ENCODE peak calls at places on chromosomes 7 and 10, in five cellular contexts. O is lower leg skin, C is right lobe of liver, M is heart left ventricle, X is M059J. I is an unnamed sample.

GRCh38 chr7:41297167-41297566 is 405.7 kb downstream of the INHBA start:
- DNase-seq in O (no peak), C (no peak), M (no peak), X (no peak), I (no peak)

GRCh38 chr7:1022801-1023465 is 21.4 kb upstream of the GPR146 start:
- DNase-seq in O (no peak), C (no peak), M (no peak), X (no peak), I (no peak)

GRCh38 chr7:139735466-139735865 is 42.3 kb downstream of the HIPK2 start:
- DNase-seq in O (no peak), C (no peak), M (no peak), X (no peak), I (no peak)

GRCh38 chr7:44847509-44847919 is 373 bp downstream of the H2AZ2 start:
- DNase-seq in O (peak; percentile 85), C (peak; percentile 90), M (peak; percentile 89), X (peak; percentile 86), I (peak; percentile 89)

GRCh38 chr7:18458830-18459229 is 36.7 kb upstream of the HDAC9 start:
- DNase-seq in O (no peak), C (no peak), M (no peak), X (peak; percentile 97), I (no peak)

GRCh38 chr7:156722427-156722826 is 81.9 kb downstream of the RNF32 start:
- DNase-seq in O (no peak), C (no peak), M (no peak), X (no peak), I (peak; percentile 81)

GRCh38 chr7:134420509-134421125 is 38.3 kb downstream of the AKR1B1 start:
- DNase-seq in O (no peak), C (peak; percentile 62), M (no peak), X (peak; percentile 73), I (peak; percentile 28)

GRCh38 chr7:105224884-105225651 is 163.7 kb downstream of the SRPK2 start:
- DNase-seq in O (no peak), C (no peak), M (peak; percentile 43), X (peak; percentile 95), I (no peak)

GRCh38 chr10:68553138-68553537 is 7.0 kb upstream of the TET1 start:
- DNase-seq in O (no peak), C (no peak), M (no peak), X (no peak), I (no peak)

GRCh38 chr7:57403601-57404342 is 46.2 kb upstream of the ZNF716 start:
- DNase-seq in O (no peak), C (peak; percentile 88), M (peak; percentile 90), X (no peak), I (peak; percentile 32)

GRCh38 chr7:100686201-100686821 is 7.7 kb downstream of the GIGYF1 start:
- DNase-seq in O (no peak), C (no peak), M (no peak), X (no peak), I (no peak)

GRCh38 chr7:116810267-116811116 is 51.9 kb upstream of the CAPZA2 start:
- DNase-seq in O (no peak), C (no peak), M (no peak), X (peak; percentile 73), I (peak; percentile 31)

I was measured in NCI-H146.